ENCODE peak calls at places on chromosomes 13 and 19, in four cellular contexts. R is cardiac muscle cell; Y is activated CD4-positive, alpha-beta T cell treated with anti-CD3 and anti-CD28 coated beads for 1 hour; J is anterior cingulate cortex. P is an unnamed sample.

GRCh38 chr13:94236876-94237275 is 242.6 kb downstream of the DCT start:
- DNase-seq in R (no peak), Y (no peak), J (no peak), P (no peak)

GRCh38 chr19:38661996-38662395 is 14.5 kb downstream of the ACTN4 start:
- DNase-seq in R (no peak), Y (no peak), J (no peak), P (no peak)

GRCh38 chr19:17997969-17998826 is 9.8 kb upstream of the ARRDC2 start:
- DNase-seq in R (no peak), Y (no peak), J (no peak), P (no peak)

GRCh38 chr13:75194717-75195116 is 287.3 kb downstream of the TBC1D4 start:
- DNase-seq in R (no peak), Y (no peak), J (no peak), P (no peak)

GRCh38 chr13:31114641-31115040 is 47.1 kb downstream of the HSPH1 start:
- DNase-seq in R (no peak), Y (no peak), J (no peak), P (no peak)

GRCh38 chr13:47117268-47117667 is 220.4 kb upstream of the HTR2A start:
- DNase-seq in R (no peak), Y (no peak), J (no peak), P (no peak)

GRCh38 chr19:8308891-8309291 is 733 bp upstream of the CD320 start:
- DNase-seq in R (no peak), Y (no peak), J (no peak), P (no peak)

GRCh38 chr13:111511805-111512504 is 191.5 kb downstream of the TEX29 start:
- DNase-seq in R (no peak), Y (no peak), J (no peak), P (peak)

GRCh38 chr13:27744861-27745260 is 47.4 kb upstream of the GSX1 start:
- DNase-seq in R (no peak), Y (no peak), J (no peak), P (peak)

GRCh38 chr13:28991764-28992163 is 171.6 kb downstream of the MTUS2 start:
- DNase-seq in R (no peak), Y (no peak), J (no peak), P (no peak)

GRCh38 chr13:74187564-74187963 is 53.4 kb upstream of the KLF12 start:
- DNase-seq in R (no peak), Y (no peak), J (no peak), P (peak)

GRCh38 chr13:26985285-26985878 is 186.2 kb downstream of the USP12 start:
- DNase-seq in R (peak), Y (peak), J (peak), P (peak)

GRCh38 chr13:42807866-42808265 is 26.5 kb downstream of the FAM216B start:
- DNase-seq in R (no peak), Y (no peak), J (no peak), P (no peak)

GRCh38 chr13:37914781-37915391 is 45.3 kb upstream of the TRPC4 start:
- DNase-seq in R (no peak), Y (no peak), J (no peak), P (peak)

GRCh38 chr19:29079331-29079730 is 133.6 kb downstream of the UQCRFS1 start:
- DNase-seq in R (no peak), Y (no peak), J (no peak), P (no peak)

GRCh38 chr13:23735329-23735728 is 153.9 kb downstream of the MIPEP start:
- DNase-seq in R (peak), Y (no peak), J (no peak), P (no peak)

GRCh38 chr19:16260794-16261161 is 63.1 kb downstream of the AP1M1 start:
- DNase-seq in R (no peak), Y (no peak), J (no peak), P (no peak)

GRCh38 chr13:46682015-46682414 is 114.9 kb downstream of the ESD start:
- DNase-seq in R (no peak), Y (no peak), J (no peak), P (no peak)

P was measured in NCI-H69.